ENCODE peak calls at places on chromosomes 12 and 14, in five cellular contexts. E is CD4-positive, alpha-beta T cell; P is glutamatergic neuron; I is spleen; Y is endothelial cell. V is an unnamed sample.

GRCh38 chr12:69822205-69822860 is 2.7 kb upstream of the MYRFL start:
- DNase-seq in E (no peak), P (no peak), I (no peak), Y (no peak), V (no peak)

GRCh38 chr12:96981053-96981452 is 74.0 kb downstream of the NEDD1 start:
- DNase-seq in E (no peak), P (no peak), I (no peak), Y (no peak), V (no peak)

GRCh38 chr12:25518512-25518911 is 34.6 kb downstream of the LMNTD1 start:
- DNase-seq in E (no peak), P (no peak), I (no peak), Y (no peak), V (no peak)

GRCh38 chr14:67673451-67673850 is 981 bp downstream of the VTI1B start:
- DNase-seq in E (no peak), P (no peak), I (no peak), Y (no peak), V (no peak)

GRCh38 chr14:73235531-73236155 is 1.7 kb upstream of the PAPLN start:
- DNase-seq in E (no peak), P (no peak), I (no peak), Y (no peak), V (no peak)

GRCh38 chr14:77682158-77682553 is 25.7 kb downstream of the ALKBH1 start:
- DNase-seq in E (no peak), P (no peak), I (no peak), Y (no peak), V (no peak)

GRCh38 chr14:75604979-75605825 is 26.8 kb downstream of the FLVCR2 start:
- DNase-seq in E (no peak), P (no peak), I (no peak), Y (peak), V (no peak)

GRCh38 chr14:68659021-68659931 is 133.6 kb downstream of the ZFP36L1 start:
- DNase-seq in E (no peak), P (no peak), I (no peak), Y (no peak), V (no peak)

GRCh38 chr14:33184587-33184986 is 245.9 kb downstream of the NPAS3 start:
- DNase-seq in E (no peak), P (no peak), I (no peak), Y (no peak), V (no peak)

GRCh38 chr12:129052373-129052772 is 199.1 kb downstream of the GLT1D1 start:
- DNase-seq in E (no peak), P (no peak), I (no peak), Y (no peak), V (no peak)

GRCh38 chr12:76445469-76445868 is 97.3 kb upstream of the BBS10 start:
- DNase-seq in E (no peak), P (no peak), I (no peak), Y (no peak), V (no peak)

GRCh38 chr14:30607156-30607780 is 14.9 kb upstream of the SCFD1 start:
- DNase-seq in E (no peak), P (no peak), I (no peak), Y (no peak), V (no peak)

GRCh38 chr12:132138941-132139871 is 4.9 kb downstream of the DDX51 start:
- DNase-seq in E (no peak), P (no peak), I (no peak), Y (no peak), V (no peak)

GRCh38 chr12:80556566-80556965 is 112.5 kb downstream of the PTPRQ start:
- DNase-seq in E (no peak), P (no peak), I (no peak), Y (no peak), V (no peak)

GRCh38 chr14:88516742-88517418 is 37.9 kb downstream of the PTPN21 start:
- DNase-seq in E (no peak), P (no peak), I (no peak), Y (no peak), V (no peak)

GRCh38 chr14:22539831-22540230 is 49.2 kb downstream of the DAD1 start:
- DNase-seq in E (no peak), P (no peak), I (no peak), Y (no peak), V (no peak)

GRCh38 chr12:112409064-112409905 is at the start of gene RPL6:
- DNase-seq in E (peak), P (peak), I (peak), Y (peak), V (peak)

GRCh38 chr12:4119157-4119761 is 154.3 kb upstream of the CCND2 start:
- DNase-seq in E (no peak), P (no peak), I (no peak), Y (no peak), V (peak)

GRCh38 chr12:41288188-41288811 is 100.2 kb downstream of the PDZRN4 start:
- DNase-seq in E (no peak), P (no peak), I (no peak), Y (no peak), V (no peak)

GRCh38 chr12:12214635-12215131 is 52.2 kb downstream of the LRP6 start:
- DNase-seq in E (no peak), P (no peak), I (no peak), Y (no peak), V (no peak)

GRCh38 chr12:3130053-3130805 is 53.0 kb downstream of the TSPAN9 start:
- DNase-seq in E (no peak), P (no peak), I (no peak), Y (no peak), V (no peak)

GRCh38 chr14:31692376-31692781 is 131.2 kb downstream of the NUBPL start:
- DNase-seq in E (no peak), P (no peak), I (no peak), Y (no peak), V (no peak)

GRCh38 chr12:15227004-15227679 is 5.9 kb upstream of the RERG start:
- DNase-seq in E (no peak), P (peak), I (no peak), Y (peak), V (no peak)

GRCh38 chr12:5447329-5447728 is 15.4 kb downstream of the NTF3 start:
- DNase-seq in E (no peak), P (no peak), I (no peak), Y (no peak), V (no peak)

GRCh38 chr12:21695896-21696295 is 38.3 kb upstream of the LDHB start:
- DNase-seq in E (no peak), P (no peak), I (no peak), Y (no peak), V (no peak)

GRCh38 chr12:104064842-104065441 is 611 bp downstream of the HCFC2 start:
- DNase-seq in E (no peak), P (peak), I (peak), Y (peak), V (no peak)

GRCh38 chr14:68664225-68664681 is 128.6 kb downstream of the ZFP36L1 start:
- DNase-seq in E (no peak), P (no peak), I (no peak), Y (no peak), V (no peak)

GRCh38 chr12:94149781-94150482 is 1.6 kb downstream of the PLXNC1 start:
- DNase-seq in E (peak), P (peak), I (no peak), Y (peak), V (no peak)

GRCh38 chr12:123748171-123748570 is 13.9 kb upstream of the DNAH10 start:
- DNase-seq in E (no peak), P (no peak), I (no peak), Y (no peak), V (no peak)

GRCh38 chr14:61253064-61253753 is 27.9 kb downstream of the TMEM30B start:
- DNase-seq in E (no peak), P (no peak), I (no peak), Y (no peak), V (no peak)

GRCh38 chr12:94100254-94100653 is 48.1 kb upstream of the PLXNC1 start:
- DNase-seq in E (no peak), P (no peak), I (no peak), Y (peak), V (no peak)

GRCh38 chr12:51678086-51678724 is 87.2 kb downstream of the SCN8A start:
- DNase-seq in E (no peak), P (peak), I (no peak), Y (peak), V (no peak)

GRCh38 chr14:32620303-32620702 is 291.2 kb downstream of the AKAP6 start:
- DNase-seq in E (no peak), P (no peak), I (no peak), Y (no peak), V (no peak)

GRCh38 chr14:32662234-32662633 is 276.4 kb upstream of the NPAS3 start:
- DNase-seq in E (no peak), P (no peak), I (no peak), Y (no peak), V (no peak)

GRCh38 chr14:50943943-50944646 is at the start of gene PYGL:
- DNase-seq in E (peak), P (peak), I (peak), Y (peak), V (peak)

GRCh38 chr12:15188136-15188535 is 33.1 kb downstream of the RERG start:
- DNase-seq in E (no peak), P (no peak), I (no peak), Y (no peak), V (no peak)

GRCh38 chr14:105532735-105533141 is 6.4 kb downstream of the TMEM121 start:
- DNase-seq in E (no peak), P (peak), I (peak), Y (peak), V (no peak)
- TF ChIP-seq CTCF in E (no peak), P (no peak), I (peak), Y (no peak), V (peak)

GRCh38 chr14:47277703-47278102 is 397.7 kb downstream of the MDGA2 start:
- DNase-seq in E (no peak), P (no peak), I (no peak), Y (no peak), V (no peak)
- TF ChIP-seq CTCF in E (no peak), P (no peak), I (no peak), Y (no peak), V (no peak)

GRCh38 chr12:54975875-54976274 is 8.7 kb downstream of the TESPA1 start:
- DNase-seq in E (no peak), P (no peak), I (no peak), Y (no peak), V (no peak)

GRCh38 chr12:54970741-54971140 is 13.8 kb downstream of the TESPA1 start:
- DNase-seq in E (no peak), P (no peak), I (no peak), Y (no peak), V (no peak)

GRCh38 chr12:54977155-54977554 is 7.4 kb downstream of the TESPA1 start:
- DNase-seq in E (no peak), P (no peak), I (no peak), Y (no peak), V (no peak)

GRCh38 chr12:54975272-54975671 is 9.3 kb downstream of the TESPA1 start:
- DNase-seq in E (no peak), P (no peak), I (no peak), Y (no peak), V (no peak)

GRCh38 chr12:54974281-54974680 is 10.3 kb downstream of the TESPA1 start:
- DNase-seq in E (no peak), P (no peak), I (peak), Y (no peak), V (no peak)
- TF ChIP-seq CTCF in E (no peak), P (no peak), I (no peak), Y (no peak), V (no peak)

DNA sequence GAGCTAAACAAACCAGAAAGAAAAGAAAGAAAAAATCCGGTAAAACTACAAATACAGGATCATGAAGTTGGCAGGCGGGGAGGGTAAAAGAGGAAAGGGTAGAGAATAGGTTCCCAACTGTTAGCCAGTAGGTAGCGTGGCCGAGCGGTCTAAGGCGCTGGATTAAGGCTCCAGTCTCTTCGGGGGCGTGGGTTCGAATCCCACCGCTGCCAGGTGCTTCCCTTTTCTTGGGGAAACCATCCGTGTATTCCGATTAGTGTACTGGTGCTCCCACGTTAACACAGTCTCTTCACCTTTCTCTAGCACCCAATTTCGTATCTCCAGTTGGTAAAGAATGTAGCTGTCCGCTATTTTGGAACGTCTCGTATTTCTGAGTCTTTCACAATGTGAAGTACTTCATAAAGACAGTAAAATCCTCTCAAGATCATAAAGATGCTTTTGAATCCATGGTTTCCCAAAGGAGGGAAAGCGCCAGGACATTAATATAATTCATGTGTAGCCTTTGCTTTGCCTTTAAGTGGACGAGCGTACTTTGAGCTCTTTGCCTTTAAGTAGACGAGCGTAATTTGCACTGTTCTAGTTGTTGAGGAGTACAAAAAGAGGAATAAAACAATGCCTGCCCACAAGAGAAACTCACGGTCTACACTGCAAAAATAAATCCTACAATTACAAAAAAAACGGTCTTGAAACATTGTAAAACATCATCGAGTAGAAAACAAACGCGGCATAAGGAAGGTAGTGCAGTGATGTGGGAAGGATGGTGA is 19.0 kb upstream of the RNASE12 start:
- DNase-seq in E (peak), P (peak), I (peak), Y (peak), V (no peak)
- TF ChIP-seq CTCF in E (no peak), P (no peak), I (no peak), Y (no peak), V (no peak)

GRCh38 chr14:93688794-93689193 is 99.5 kb downstream of the PRIMA1 start:
- DNase-seq in E (no peak), P (no peak), I (no peak), Y (no peak), V (no peak)

GRCh38 chr14:93688239-93688666 is 100.0 kb downstream of the PRIMA1 start:
- DNase-seq in E (no peak), P (no peak), I (no peak), Y (no peak), V (no peak)

GRCh38 chr14:93691042-93691780 is 97.1 kb downstream of the PRIMA1 start:
- DNase-seq in E (no peak), P (no peak), I (no peak), Y (no peak), V (no peak)

GRCh38 chr14:93693914-93694313 is 94.4 kb downstream of the PRIMA1 start:
- DNase-seq in E (no peak), P (no peak), I (no peak), Y (no peak), V (no peak)
- TF ChIP-seq CTCF in E (no peak), P (no peak), I (no peak), Y (no peak), V (no peak)